ENCODE peak calls at places on chromosomes 3 and 15, in six cellular contexts. One of them, this sample, is unnamed.

GRCh38 chr3:58414538-58415197 is 19.0 kb downstream of the PDHB start:
- DNase-seq in GM23248: peak
- DNase-seq in HepG2: peak
- DNase-seq in A549: peak
- DNase-seq in HCT116: peak
- DNase-seq in PC-3: peak
- DNase-seq in this sample: peak

GRCh38 chr15:30984542-30984941 is 6.9 kb downstream of the MTMR10 start:
- DNase-seq in PC-3: no peak
- DNase-seq in A549: no peak
- DNase-seq in HepG2: no peak
- DNase-seq in HCT116: no peak
- DNase-seq in GM23248: no peak
- DNase-seq in this sample: no peak

GRCh38 chr3:139794469-139795265 is 116.9 kb upstream of the NMNAT3 start:
- DNase-seq in HCT116: no peak
- DNase-seq in HepG2: no peak
- DNase-seq in A549: no peak
- DNase-seq in GM23248: peak
- DNase-seq in PC-3: no peak
- DNase-seq in this sample: no peak

GRCh38 chr3:147462856-147463255 is 53.7 kb downstream of the ZIC1 start:
- DNase-seq in PC-3: no peak
- DNase-seq in HCT116: no peak
- DNase-seq in HepG2: no peak
- DNase-seq in GM23248: no peak
- DNase-seq in A549: no peak
- DNase-seq in this sample: no peak

GRCh38 chr15:86002444-86002843 is 77.2 kb upstream of the AGBL1 start:
- DNase-seq in GM23248: no peak
- DNase-seq in PC-3: no peak
- DNase-seq in HepG2: no peak
- DNase-seq in HCT116: no peak
- DNase-seq in A549: no peak
- DNase-seq in this sample: no peak

GRCh38 chr3:64188810-64189560 is 36.3 kb downstream of the PRICKLE2 start:
- DNase-seq in HepG2: no peak
- DNase-seq in HCT116: no peak
- DNase-seq in PC-3: peak
- DNase-seq in GM23248: peak
- DNase-seq in A549: peak
- DNase-seq in this sample: no peak

GRCh38 chr3:125186261-125186770 is 26.2 kb downstream of the SLC12A8 start:
- DNase-seq in HCT116: no peak
- DNase-seq in GM23248: peak
- DNase-seq in HepG2: no peak
- DNase-seq in PC-3: no peak
- DNase-seq in A549: no peak
- DNase-seq in this sample: no peak

GRCh38 chr3:8458235-8458634 is 43.4 kb upstream of the LMCD1 start:
- DNase-seq in PC-3: no peak
- DNase-seq in A549: no peak
- DNase-seq in HCT116: no peak
- DNase-seq in HepG2: no peak
- DNase-seq in GM23248: peak
- DNase-seq in this sample: no peak

DNA sequence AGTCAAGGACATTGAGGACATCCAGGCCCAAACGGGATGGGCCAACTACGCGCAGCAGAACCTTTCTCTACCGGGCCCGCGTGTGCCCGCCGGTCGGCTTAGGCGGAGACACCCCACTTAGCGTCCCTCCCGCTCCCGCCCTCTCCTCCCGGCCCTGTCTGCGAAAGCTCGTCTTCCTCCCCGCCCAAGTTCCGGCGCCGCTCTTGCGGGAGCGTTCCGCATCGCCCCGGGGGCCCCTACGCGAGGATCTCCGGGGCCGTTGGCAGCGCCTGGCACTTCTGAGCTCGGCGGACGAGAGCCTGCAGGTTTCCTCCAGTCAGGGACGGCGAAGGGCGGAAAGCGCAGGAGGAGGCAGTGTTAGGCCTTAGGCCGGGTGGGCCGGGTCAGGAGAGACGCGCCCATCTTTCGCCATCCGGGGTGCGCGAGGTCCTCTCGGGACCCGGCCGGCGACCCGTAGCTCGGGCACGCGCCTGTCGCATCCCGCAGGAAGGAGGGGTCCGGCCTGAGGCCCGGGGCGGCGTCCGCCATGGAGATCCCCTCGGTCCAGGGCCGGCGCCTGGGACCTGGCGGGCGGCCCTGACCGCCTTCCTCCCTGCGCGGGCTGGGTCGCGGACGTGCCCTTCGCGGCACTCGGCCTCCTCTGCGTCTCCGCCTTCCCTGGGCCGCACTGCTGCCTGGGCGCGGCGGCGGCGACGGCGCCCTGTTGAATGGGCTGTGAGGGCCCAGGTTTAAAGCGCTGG is at the start of gene FEM1B:
- DNase-seq in HCT116: peak
- DNase-seq in PC-3: peak
- DNase-seq in HepG2: peak
- DNase-seq in A549: peak
- DNase-seq in GM23248: peak
- DNase-seq in this sample: peak
- H3K4me2 ChIP-seq in HCT116: peak
- H3K4me2 ChIP-seq in PC-3: peak
- H3K4me2 ChIP-seq in HepG2: peak
- H3K4me2 ChIP-seq in A549: peak
- H3K4me2 ChIP-seq in GM23248: peak
- H3K4me2 ChIP-seq in this sample: peak

DNA sequence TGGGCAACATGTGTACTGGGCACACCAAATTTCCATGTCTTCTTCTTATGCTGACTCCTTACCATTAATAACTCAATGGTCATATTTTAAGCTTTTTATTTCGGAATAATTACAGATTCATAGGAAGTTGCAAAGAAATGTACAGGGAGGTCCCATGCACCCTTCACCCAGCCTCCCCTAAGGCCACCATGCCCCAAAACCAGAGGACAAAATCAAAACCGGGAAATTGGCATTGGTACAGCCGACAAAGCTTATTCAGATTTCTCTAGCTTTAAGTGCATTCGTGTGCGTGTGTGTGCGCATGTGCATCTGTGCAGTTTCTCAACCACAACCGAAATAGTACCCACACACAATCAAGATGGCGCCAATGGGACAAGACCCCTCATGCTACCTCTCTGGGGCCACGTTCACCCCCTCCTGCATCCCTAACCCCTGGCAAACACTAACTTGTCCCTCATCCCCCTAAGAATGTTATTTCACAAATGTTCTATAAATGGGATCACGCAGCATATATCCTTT is 23.4 kb downstream of the ATP10A start:
- DNase-seq in A549: no peak
- DNase-seq in PC-3: no peak
- DNase-seq in HCT116: no peak
- DNase-seq in HepG2: no peak
- DNase-seq in GM23248: no peak
- DNase-seq in this sample: no peak
- H3K4me2 ChIP-seq in A549: no peak
- H3K4me2 ChIP-seq in PC-3: no peak
- H3K4me2 ChIP-seq in HCT116: no peak
- H3K4me2 ChIP-seq in HepG2: no peak
- H3K4me2 ChIP-seq in GM23248: no peak
- H3K4me2 ChIP-seq in this sample: no peak

DNA sequence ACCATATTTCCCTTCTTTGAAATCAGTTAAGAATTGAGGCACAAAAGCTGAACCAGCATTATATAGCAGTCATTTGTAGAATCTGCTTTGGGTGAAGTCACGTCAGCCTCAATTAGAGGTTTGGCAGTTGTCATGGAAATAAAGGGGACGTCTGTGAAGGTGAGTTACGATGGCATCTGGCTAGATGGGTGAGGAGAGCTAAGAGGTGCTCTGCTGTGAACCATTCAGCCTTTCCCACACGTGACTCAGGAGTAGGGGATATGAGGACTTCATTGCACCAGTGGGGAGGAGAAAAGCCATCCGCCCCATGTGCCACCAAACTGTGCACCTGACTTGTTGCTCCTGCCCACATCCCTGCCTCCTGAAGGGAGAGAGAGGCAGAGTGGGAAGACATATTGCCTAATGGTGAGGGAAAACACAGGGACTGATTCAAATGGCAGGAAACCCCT is 2.8 kb upstream of the C15orf40 start:
- DNase-seq in PC-3: no peak
- DNase-seq in A549: no peak
- DNase-seq in HepG2: no peak
- DNase-seq in HCT116: no peak
- DNase-seq in GM23248: no peak
- DNase-seq in this sample: no peak
- H3K4me2 ChIP-seq in PC-3: no peak
- H3K4me2 ChIP-seq in A549: no peak
- H3K4me2 ChIP-seq in HepG2: no peak
- H3K4me2 ChIP-seq in HCT116: no peak
- H3K4me2 ChIP-seq in GM23248: no peak
- H3K4me2 ChIP-seq in this sample: no peak

GRCh38 chr3:100603449-100603848 is 6.0 kb upstream of the ADGRG7 start:
- DNase-seq in A549: peak
- DNase-seq in HepG2: peak
- DNase-seq in PC-3: peak
- DNase-seq in GM23248: peak
- DNase-seq in HCT116: peak
- DNase-seq in this sample: peak
- H3K4me2 ChIP-seq in A549: peak
- H3K4me2 ChIP-seq in HepG2: peak
- H3K4me2 ChIP-seq in PC-3: peak
- H3K4me2 ChIP-seq in GM23248: no peak
- H3K4me2 ChIP-seq in HCT116: peak
- H3K4me2 ChIP-seq in this sample: no peak

DNA sequence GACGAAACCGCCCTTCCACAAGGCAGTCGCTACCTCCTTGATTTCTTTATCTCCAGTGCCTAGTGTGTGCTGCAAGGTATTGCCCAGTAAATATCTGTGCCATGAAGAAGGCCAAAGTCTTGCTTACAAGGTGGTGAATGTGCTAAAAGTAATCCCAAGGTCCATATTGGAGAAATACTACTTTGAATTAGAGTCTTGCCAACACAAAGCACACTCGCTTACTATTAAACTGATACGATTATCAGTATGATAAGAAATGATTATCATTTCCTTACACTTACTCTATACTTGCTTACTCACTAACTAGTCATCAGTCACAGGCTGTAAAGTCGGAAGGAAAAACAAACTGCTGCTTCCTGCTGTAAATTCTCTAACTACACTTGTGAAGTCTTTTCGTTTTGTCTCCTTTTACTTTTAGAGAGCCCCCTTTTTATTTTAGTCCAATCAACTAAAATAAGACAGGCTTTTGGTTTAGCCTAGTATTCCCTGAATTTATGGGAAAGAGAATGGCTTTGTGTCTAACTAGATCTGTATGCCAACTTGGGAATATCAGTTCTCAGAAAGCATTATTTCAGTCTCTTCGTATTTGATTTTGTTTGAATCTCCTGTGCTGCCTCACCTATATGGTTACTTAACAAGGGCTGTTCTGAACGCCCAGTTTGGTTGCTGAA is 107.1 kb upstream of the TSC22D2 start:
- DNase-seq in HCT116: no peak
- DNase-seq in HepG2: no peak
- DNase-seq in GM23248: peak
- DNase-seq in PC-3: peak
- DNase-seq in A549: no peak
- DNase-seq in this sample: no peak
- H3K4me2 ChIP-seq in HCT116: peak
- H3K4me2 ChIP-seq in HepG2: no peak
- H3K4me2 ChIP-seq in GM23248: peak
- H3K4me2 ChIP-seq in PC-3: peak
- H3K4me2 ChIP-seq in A549: no peak
- H3K4me2 ChIP-seq in this sample: no peak

This sample was measured in GM23338.